ENCODE peak calls at places on chromosomes 4 and X, in six cellular contexts. S is Karpas-422, U is GM12878, A is adipocyte, E is T-helper 9 cell, P is sciatic nerve. Y is an unnamed sample.
A peak's percentile ranks its signal among the peaks of the same experiment; 100 is the strongest.

GRCh38 chrX:13389501-13389900 is 69.6 kb upstream of the ATXN3L start:
- DNase-seq in E (no peak), P (no peak), U (no peak), S (no peak), A (no peak), Y (no peak)

GRCh38 chrX:154013614-154014360 is 5.9 kb downstream of the IRAK1 start:
- DNase-seq in A (peak; percentile 66), U (no peak), E (peak; percentile 37), P (no peak), S (peak; percentile 81), Y (peak; percentile 51)

GRCh38 chr4:185921583-185922555 is 109.9 kb upstream of the SORBS2 start:
- DNase-seq in E (no peak), A (peak; percentile 14), P (no peak), S (no peak), U (no peak), Y (no peak)

GRCh38 chr4:185261971-185262370 is 52.6 kb downstream of the SNX25 start:
- DNase-seq in E (no peak), U (no peak), A (no peak), S (no peak), P (no peak), Y (no peak)

GRCh38 chr4:78320353-78320935 is 231.1 kb upstream of the ANXA3 start:
- DNase-seq in U (no peak), A (peak; percentile 13), S (no peak), E (no peak), P (no peak), Y (no peak)

GRCh38 chr4:17690898-17691297 is 76.5 kb downstream of the MED28 start:
- DNase-seq in A (no peak), U (no peak), P (no peak), S (no peak), E (no peak), Y (no peak)

GRCh38 chr4:148056879-148057278 is 325.0 kb downstream of the ARHGAP10 start:
- DNase-seq in P (peak; percentile 76), E (peak; percentile 9), U (peak; percentile 95), A (peak; percentile 41), S (peak; percentile 99), Y (peak; percentile 46)

GRCh38 chrX:12910424-12910823 is 4.0 kb downstream of the TLR8 start:
- DNase-seq in E (no peak), A (no peak), S (no peak), U (no peak), P (no peak), Y (no peak)

GRCh38 chr4:17336524-17336941 is 175.4 kb downstream of the QDPR start:
- DNase-seq in E (peak; percentile 58), U (peak; percentile 93), S (no peak), A (no peak), P (no peak), Y (peak; percentile 64)

GRCh38 chrX:19174401-19175025 is 52.2 kb upstream of the ADGRG2 start:
- DNase-seq in E (no peak), U (no peak), A (peak; percentile 49), P (no peak), S (no peak), Y (no peak)

GRCh38 chr4:2375427-2375826 is 43.0 kb downstream of the ZFYVE28 start:
- DNase-seq in P (no peak), U (no peak), E (no peak), A (no peak), S (no peak), Y (no peak)

GRCh38 chr4:119300388-119301131 is 21.4 kb downstream of the FABP2 start:
- DNase-seq in U (peak; percentile 80), S (peak; percentile 96), P (peak; percentile 96), A (peak; percentile 97), E (peak; percentile 77), Y (peak; percentile 79)

GRCh38 chr4:82381661-82382284 is 8.0 kb upstream of the HNRNPD start:
- DNase-seq in A (no peak), P (no peak), E (no peak), S (no peak), U (no peak), Y (no peak)

GRCh38 chr4:2795558-2796260 is 2.8 kb downstream of the SH3BP2 start:
- DNase-seq in A (no peak), P (peak; percentile 61), S (no peak), E (no peak), U (no peak), Y (no peak)

GRCh38 chr4:102715057-102715456 is 45.7 kb downstream of the MANBA start:
- DNase-seq in A (no peak), S (no peak), P (no peak), U (no peak), E (no peak), Y (no peak)

GRCh38 chr4:169268951-169269781 is 1.6 kb downstream of the SH3RF1 start:
- DNase-seq in U (no peak), A (peak; percentile 76), S (no peak), P (no peak), E (no peak), Y (no peak)